ENCODE peak calls at places on chromosome 4, in seven cellular contexts. Q is mesendoderm, H is H9, E is IMR-90, I is neuronal stem cell, C is H1, P is trophoblast cell. M is an unnamed sample.

GRCh38 chr4:89110541-89110985 is 770 bp upstream of the TIGD2 start:
- DNase-seq in C (peak), I (peak), Q (peak), P (peak), H (peak), E (no peak), M (no peak)

GRCh38 chr4:186067757-186068385 is 1.1 kb upstream of the TLR3 start:
- DNase-seq in Q (peak), P (peak), C (peak), E (peak), I (no peak), H (peak), M (peak)

GRCh38 chr4:138178566-138178965 is 63.6 kb downstream of the SLC7A11 start:
- DNase-seq in Q (no peak), H (no peak), E (peak), P (no peak), I (no peak), C (no peak), M (no peak)

GRCh38 chr4:168880087-168880675 is 129.9 kb downstream of the CBR4 start:
- DNase-seq in E (peak), H (no peak), P (no peak), C (no peak), Q (no peak), I (no peak), M (peak)

GRCh38 chr4:136526517-136526916 is 1005.8 kb downstream of the PCDH18 start:
- DNase-seq in P (no peak), Q (no peak), C (no peak), E (no peak), I (no peak), H (no peak), M (peak)

GRCh38 chr4:8407756-8408155 is 32.8 kb downstream of the ACOX3 start:
- DNase-seq in E (no peak), H (no peak), I (no peak), C (no peak), P (no peak), Q (no peak), M (no peak)

GRCh38 chr4:125420499-125420898 is 105.7 kb downstream of the FAT4 start:
- DNase-seq in I (no peak), H (no peak), P (no peak), E (no peak), C (no peak), Q (no peak), M (peak)

GRCh38 chr4:62495039-62495438 is 1294.9 kb downstream of the ADGRL3 start:
- DNase-seq in H (no peak), C (no peak), Q (no peak), I (no peak), P (no peak), E (no peak), M (no peak)

GRCh38 chr4:153260553-153261306 is 56.5 kb downstream of the TRIM2 start:
- DNase-seq in H (no peak), I (no peak), E (peak), P (no peak), Q (peak), C (no peak), M (no peak)

GRCh38 chr4:53575552-53575951 is 15.7 kb downstream of the LNX1 start:
- DNase-seq in H (no peak), E (no peak), P (no peak), C (no peak), Q (no peak), I (no peak), M (no peak)

GRCh38 chr4:155964016-155964891 is 10.6 kb upstream of the CTSO start:
- DNase-seq in I (no peak), P (no peak), Q (no peak), E (no peak), H (no peak), C (no peak), M (no peak)

GRCh38 chr4:13367691-13368090 is 116.4 kb downstream of the RAB28 start:
- DNase-seq in C (no peak), Q (no peak), H (no peak), P (no peak), E (no peak), I (no peak), M (no peak)
- H2BK5ac ChIP-seq in C (no peak), Q (no peak), H (no peak), P (no peak), E (no peak), I (no peak), M (no peak)

GRCh38 chr4:76751612-76752343 is 146.2 kb downstream of the SOWAHB start:
- DNase-seq in I (no peak), E (no peak), C (no peak), H (no peak), Q (no peak), P (no peak), M (no peak)

GRCh38 chr4:76748649-76749048 is 149.3 kb downstream of the SOWAHB start:
- DNase-seq in C (no peak), E (peak), I (no peak), P (no peak), Q (peak), H (no peak), M (peak)

GRCh38 chr4:76750716-76751115 is 147.2 kb downstream of the SOWAHB start:
- DNase-seq in H (no peak), E (no peak), I (no peak), Q (no peak), C (no peak), P (no peak), M (no peak)

GRCh38 chr4:76747613-76748012 is 150.3 kb downstream of the SOWAHB start:
- DNase-seq in H (no peak), I (no peak), E (peak), C (no peak), P (peak), Q (no peak), M (no peak)

GRCh38 chr4:76749361-76749760 is 148.6 kb downstream of the SOWAHB start:
- DNase-seq in Q (no peak), H (no peak), I (no peak), P (no peak), E (no peak), C (no peak), M (no peak)
- H2AK5ac ChIP-seq in Q (no peak), H (no peak), I (no peak), P (no peak), E (peak), C (no peak), M (no peak)

GRCh38 chr4:85760521-85760920 is 285.6 kb downstream of the ARHGAP24 start:
- DNase-seq in Q (no peak), P (no peak), C (no peak), I (no peak), E (no peak), H (no peak), M (no peak)
- H2BK5ac ChIP-seq in Q (no peak), P (no peak), C (no peak), I (no peak), E (no peak), H (no peak), M (no peak)

GRCh38 chr4:47899639-47900038 is 14.7 kb downstream of the NFXL1 start:
- DNase-seq in H (no peak), Q (no peak), P (no peak), C (no peak), E (no peak), I (no peak), M (no peak)
- H2AK5ac ChIP-seq in H (no peak), Q (no peak), P (no peak), C (no peak), E (no peak), I (no peak), M (no peak)

GRCh38 chr4:171186700-171187099 is 626.5 kb upstream of the GALNTL6 start:
- DNase-seq in Q (peak), H (no peak), I (no peak), E (no peak), C (no peak), P (no peak), M (no peak)
- H2BK5ac ChIP-seq in Q (no peak), H (no peak), I (no peak), E (no peak), C (no peak), P (no peak), M (no peak)

GRCh38 chr4:140031706-140032105 is 122.3 kb downstream of the MAML3 start:
- DNase-seq in Q (no peak), E (no peak), I (no peak), P (no peak), C (no peak), H (no peak), M (no peak)
- H2AK5ac ChIP-seq in Q (no peak), E (no peak), I (no peak), P (no peak), C (no peak), H (no peak), M (no peak)

DNA sequence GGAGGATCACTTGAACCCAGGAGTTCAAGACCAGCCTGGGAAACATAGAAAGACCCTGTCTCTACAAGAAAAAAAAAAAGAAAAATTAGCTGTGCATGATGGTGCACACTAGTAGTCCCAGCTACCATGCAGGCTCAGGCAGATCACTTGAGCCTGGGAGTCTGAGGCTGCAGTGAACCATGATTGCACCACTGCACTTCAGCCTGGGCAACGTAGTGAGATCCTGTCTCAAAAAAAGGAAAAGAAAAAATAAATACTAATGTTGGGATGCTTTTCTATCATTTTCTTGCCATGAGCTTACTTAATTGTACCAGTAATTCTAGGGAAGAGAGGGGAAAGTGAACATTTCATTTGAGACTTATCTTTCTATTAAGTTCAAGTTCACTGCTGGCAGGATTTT is 19.8 kb downstream of the DCUN1D4 start:
- DNase-seq in E (no peak), C (no peak), P (no peak), Q (no peak), H (no peak), I (no peak), M (no peak)
- H2BK5ac ChIP-seq in E (no peak), C (no peak), P (no peak), Q (no peak), H (no peak), I (no peak), M (no peak)

GRCh38 chr4:97038146-97038516 is 1105.1 kb downstream of the STPG2 start:
- DNase-seq in Q (no peak), E (no peak), P (no peak), I (no peak), C (no peak), H (no peak), M (no peak)
- H2AK5ac ChIP-seq in Q (no peak), E (no peak), P (no peak), I (no peak), C (no peak), H (no peak), M (no peak)